ENCODE peak calls at places on chromosomes 4 and X, in seven cellular contexts. One of them, this sample, is unnamed.

GRCh38 chr4:17817027-17817426 is 6.2 kb downstream of the NCAPG start:
- DNase-seq in CD8-positive, alpha-beta memory T cell: no peak
- DNase-seq in breast epithelium: no peak
- DNase-seq in mesendoderm: peak; percentile 53
- DNase-seq in cardiac muscle cell: peak; percentile 88
- DNase-seq in effector memory CD4-positive, alpha-beta T cell: no peak
- DNase-seq in ascending aorta: no peak
- DNase-seq in this sample: peak; percentile 45

GRCh38 chr4:7680731-7681130 is 246.0 kb upstream of the PSAPL1 start:
- DNase-seq in CD8-positive, alpha-beta memory T cell: peak; percentile 10
- DNase-seq in breast epithelium: no peak
- DNase-seq in mesendoderm: no peak
- DNase-seq in cardiac muscle cell: no peak
- DNase-seq in effector memory CD4-positive, alpha-beta T cell: no peak
- DNase-seq in ascending aorta: no peak
- DNase-seq in this sample: no peak

GRCh38 chrX:6225307-6226052 is 3.2 kb downstream of the NLGN4X start:
- DNase-seq in CD8-positive, alpha-beta memory T cell: no peak
- DNase-seq in breast epithelium: no peak
- DNase-seq in mesendoderm: peak; percentile 21
- DNase-seq in cardiac muscle cell: no peak
- DNase-seq in effector memory CD4-positive, alpha-beta T cell: no peak
- DNase-seq in ascending aorta: no peak
- DNase-seq in this sample: peak; percentile 26

GRCh38 chr4:99947190-99947578 is 766 bp upstream of the DNAJB14 start:
- DNase-seq in CD8-positive, alpha-beta memory T cell: no peak
- DNase-seq in breast epithelium: no peak
- DNase-seq in mesendoderm: no peak
- DNase-seq in cardiac muscle cell: no peak
- DNase-seq in effector memory CD4-positive, alpha-beta T cell: no peak
- DNase-seq in ascending aorta: no peak
- DNase-seq in this sample: no peak

GRCh38 chr4:54543088-54543795 is 114.5 kb upstream of the KIT start:
- DNase-seq in CD8-positive, alpha-beta memory T cell: no peak
- DNase-seq in breast epithelium: no peak
- DNase-seq in mesendoderm: no peak
- DNase-seq in cardiac muscle cell: peak; percentile 44
- DNase-seq in effector memory CD4-positive, alpha-beta T cell: no peak
- DNase-seq in ascending aorta: no peak
- DNase-seq in this sample: no peak

GRCh38 chr4:38860788-38861424 is 4.3 kb upstream of the TLR6 start:
- DNase-seq in CD8-positive, alpha-beta memory T cell: peak; percentile 68
- DNase-seq in breast epithelium: no peak
- DNase-seq in mesendoderm: peak; percentile 80
- DNase-seq in cardiac muscle cell: peak; percentile 59
- DNase-seq in effector memory CD4-positive, alpha-beta T cell: peak; percentile 23
- DNase-seq in ascending aorta: no peak
- DNase-seq in this sample: peak; percentile 89

GRCh38 chrX:125436855-125437254 is 117.2 kb downstream of the TEX13C start:
- DNase-seq in CD8-positive, alpha-beta memory T cell: no peak
- DNase-seq in breast epithelium: no peak
- DNase-seq in mesendoderm: peak; percentile 40
- DNase-seq in cardiac muscle cell: peak; percentile 0
- DNase-seq in effector memory CD4-positive, alpha-beta T cell: no peak
- DNase-seq in ascending aorta: no peak
- DNase-seq in this sample: peak; percentile 47

GRCh38 chr4:8765084-8765483 is 106.6 kb downstream of the HMX1 start:
- DNase-seq in CD8-positive, alpha-beta memory T cell: peak; percentile 14
- DNase-seq in breast epithelium: no peak
- DNase-seq in mesendoderm: no peak
- DNase-seq in cardiac muscle cell: no peak
- DNase-seq in effector memory CD4-positive, alpha-beta T cell: no peak
- DNase-seq in ascending aorta: no peak
- DNase-seq in this sample: no peak

GRCh38 chr4:133130171-133130570 is 18.9 kb upstream of the PCDH10 start:
- DNase-seq in CD8-positive, alpha-beta memory T cell: no peak
- DNase-seq in breast epithelium: no peak
- DNase-seq in mesendoderm: peak; percentile 50
- DNase-seq in cardiac muscle cell: peak; percentile 61
- DNase-seq in effector memory CD4-positive, alpha-beta T cell: no peak
- DNase-seq in ascending aorta: no peak
- DNase-seq in this sample: no peak

GRCh38 chr4:38664704-38665401 is 854 bp downstream of the KLF3 start:
- DNase-seq in CD8-positive, alpha-beta memory T cell: peak; percentile 62
- DNase-seq in breast epithelium: peak; percentile 47
- DNase-seq in mesendoderm: peak; percentile 87
- DNase-seq in cardiac muscle cell: peak; percentile 66
- DNase-seq in effector memory CD4-positive, alpha-beta T cell: no peak
- DNase-seq in ascending aorta: peak; percentile 80
- DNase-seq in this sample: peak; percentile 88

GRCh38 chr4:153421980-153422379 is 44.2 kb upstream of the TMEM131L start:
- DNase-seq in CD8-positive, alpha-beta memory T cell: no peak
- DNase-seq in breast epithelium: no peak
- DNase-seq in mesendoderm: no peak
- DNase-seq in cardiac muscle cell: no peak
- DNase-seq in effector memory CD4-positive, alpha-beta T cell: no peak
- DNase-seq in ascending aorta: no peak
- DNase-seq in this sample: no peak

GRCh38 chr4:54085284-54085683 is 14.7 kb upstream of the GSX2 start:
- DNase-seq in CD8-positive, alpha-beta memory T cell: no peak
- DNase-seq in breast epithelium: peak; percentile 61
- DNase-seq in mesendoderm: no peak
- DNase-seq in cardiac muscle cell: peak; percentile 80
- DNase-seq in effector memory CD4-positive, alpha-beta T cell: no peak
- DNase-seq in ascending aorta: no peak
- DNase-seq in this sample: no peak

GRCh38 chr4:139907001-139907809 is 241.6 kb downstream of the MGST2 start:
- DNase-seq in CD8-positive, alpha-beta memory T cell: no peak
- DNase-seq in breast epithelium: no peak
- DNase-seq in mesendoderm: no peak
- DNase-seq in cardiac muscle cell: no peak
- DNase-seq in effector memory CD4-positive, alpha-beta T cell: no peak
- DNase-seq in ascending aorta: no peak
- DNase-seq in this sample: no peak

GRCh38 chrX:41412261-41413167 is 34.6 kb upstream of the NYX start:
- DNase-seq in CD8-positive, alpha-beta memory T cell: no peak
- DNase-seq in breast epithelium: no peak
- DNase-seq in mesendoderm: no peak
- DNase-seq in cardiac muscle cell: no peak
- DNase-seq in effector memory CD4-positive, alpha-beta T cell: no peak
- DNase-seq in ascending aorta: no peak
- DNase-seq in this sample: no peak

GRCh38 chrX:37921758-37922157 is 74.4 kb upstream of the DYNLT3 start:
- DNase-seq in CD8-positive, alpha-beta memory T cell: no peak
- DNase-seq in breast epithelium: no peak
- DNase-seq in mesendoderm: no peak
- DNase-seq in cardiac muscle cell: no peak
- DNase-seq in effector memory CD4-positive, alpha-beta T cell: no peak
- DNase-seq in ascending aorta: no peak
- DNase-seq in this sample: no peak

GRCh38 chr4:98710831-98711230 is 52.4 kb upstream of the TSPAN5 start:
- DNase-seq in CD8-positive, alpha-beta memory T cell: no peak
- DNase-seq in breast epithelium: no peak
- DNase-seq in mesendoderm: peak; percentile 45
- DNase-seq in cardiac muscle cell: peak; percentile 22
- DNase-seq in effector memory CD4-positive, alpha-beta T cell: no peak
- DNase-seq in ascending aorta: no peak
- DNase-seq in this sample: no peak

GRCh38 chrX:24298191-24298590 is 15.7 kb downstream of the SUPT20HL2 start:
- DNase-seq in CD8-positive, alpha-beta memory T cell: no peak
- DNase-seq in breast epithelium: no peak
- DNase-seq in mesendoderm: no peak
- DNase-seq in cardiac muscle cell: no peak
- DNase-seq in effector memory CD4-positive, alpha-beta T cell: no peak
- DNase-seq in ascending aorta: no peak
- DNase-seq in this sample: peak; percentile 53

GRCh38 chr4:10694151-10694825 is 9.7 kb upstream of the CLNK start:
- DNase-seq in CD8-positive, alpha-beta memory T cell: no peak
- DNase-seq in breast epithelium: no peak
- DNase-seq in mesendoderm: no peak
- DNase-seq in cardiac muscle cell: no peak
- DNase-seq in effector memory CD4-positive, alpha-beta T cell: no peak
- DNase-seq in ascending aorta: no peak
- DNase-seq in this sample: no peak

GRCh38 chr4:153207027-153207426 is 2.8 kb downstream of the TRIM2 start:
- DNase-seq in CD8-positive, alpha-beta memory T cell: no peak
- DNase-seq in breast epithelium: no peak
- DNase-seq in mesendoderm: peak; percentile 82
- DNase-seq in cardiac muscle cell: no peak
- DNase-seq in effector memory CD4-positive, alpha-beta T cell: no peak
- DNase-seq in ascending aorta: no peak
- DNase-seq in this sample: no peak

GRCh38 chrX:55522577-55523254 is 33.1 kb upstream of the USP51 start:
- DNase-seq in CD8-positive, alpha-beta memory T cell: no peak
- DNase-seq in breast epithelium: no peak
- DNase-seq in mesendoderm: no peak
- DNase-seq in cardiac muscle cell: no peak
- DNase-seq in effector memory CD4-positive, alpha-beta T cell: no peak
- DNase-seq in ascending aorta: no peak
- DNase-seq in this sample: no peak

GRCh38 chrX:10636337-10636736 is 16.0 kb upstream of the MID1 start:
- DNase-seq in CD8-positive, alpha-beta memory T cell: no peak
- DNase-seq in breast epithelium: no peak
- DNase-seq in mesendoderm: peak; percentile 71
- DNase-seq in cardiac muscle cell: peak; percentile 78
- DNase-seq in effector memory CD4-positive, alpha-beta T cell: no peak
- DNase-seq in ascending aorta: no peak
- DNase-seq in this sample: peak; percentile 55

GRCh38 chr4:107734120-107734519 is 14.1 kb upstream of the PAPSS1 start:
- DNase-seq in CD8-positive, alpha-beta memory T cell: no peak
- DNase-seq in breast epithelium: no peak
- DNase-seq in mesendoderm: peak; percentile 76
- DNase-seq in cardiac muscle cell: peak; percentile 31
- DNase-seq in effector memory CD4-positive, alpha-beta T cell: no peak
- DNase-seq in ascending aorta: no peak
- DNase-seq in this sample: peak; percentile 74

GRCh38 chr4:74111990-74112389 is 13.0 kb upstream of the CXCL2 start:
- DNase-seq in CD8-positive, alpha-beta memory T cell: no peak
- DNase-seq in breast epithelium: peak; percentile 72
- DNase-seq in mesendoderm: peak; percentile 48
- DNase-seq in cardiac muscle cell: peak; percentile 68
- DNase-seq in effector memory CD4-positive, alpha-beta T cell: no peak
- DNase-seq in ascending aorta: peak; percentile 84
- DNase-seq in this sample: peak; percentile 15

GRCh38 chr4:74117024-74117534 is 18.1 kb upstream of the CXCL2 start:
- DNase-seq in CD8-positive, alpha-beta memory T cell: no peak
- DNase-seq in breast epithelium: peak; percentile 85
- DNase-seq in mesendoderm: peak; percentile 78
- DNase-seq in cardiac muscle cell: peak; percentile 97
- DNase-seq in effector memory CD4-positive, alpha-beta T cell: no peak
- DNase-seq in ascending aorta: peak; percentile 86
- DNase-seq in this sample: no peak

GRCh38 chr4:74112399-74113090 is 13.6 kb upstream of the CXCL2 start:
- DNase-seq in CD8-positive, alpha-beta memory T cell: no peak
- DNase-seq in breast epithelium: peak; percentile 54
- DNase-seq in mesendoderm: no peak
- DNase-seq in cardiac muscle cell: peak; percentile 30
- DNase-seq in effector memory CD4-positive, alpha-beta T cell: no peak
- DNase-seq in ascending aorta: no peak
- DNase-seq in this sample: no peak

GRCh38 chr4:74111576-74111975 is 12.6 kb upstream of the CXCL2 start:
- DNase-seq in CD8-positive, alpha-beta memory T cell: no peak
- DNase-seq in breast epithelium: no peak
- DNase-seq in mesendoderm: no peak
- DNase-seq in cardiac muscle cell: no peak
- DNase-seq in effector memory CD4-positive, alpha-beta T cell: no peak
- DNase-seq in ascending aorta: no peak
- DNase-seq in this sample: no peak

GRCh38 chr4:74114234-74114633 is 15.2 kb upstream of the CXCL2 start:
- DNase-seq in CD8-positive, alpha-beta memory T cell: no peak
- DNase-seq in breast epithelium: peak; percentile 54
- DNase-seq in mesendoderm: no peak
- DNase-seq in cardiac muscle cell: peak; percentile 43
- DNase-seq in effector memory CD4-positive, alpha-beta T cell: no peak
- DNase-seq in ascending aorta: no peak
- DNase-seq in this sample: no peak
- H3K4me1 ChIP-seq in CD8-positive, alpha-beta memory T cell: no peaks in the 10 kb centered on the region
- H3K4me1 ChIP-seq in breast epithelium: peaks cover under 1% of the 10 kb centered on the region
- H3K4me1 ChIP-seq in mesendoderm: peaks cover 4% of the 10 kb centered on the region
- H3K4me1 ChIP-seq in cardiac muscle cell: no peaks in the 10 kb centered on the region
- H3K4me1 ChIP-seq in effector memory CD4-positive, alpha-beta T cell: no peaks in the 10 kb centered on the region
- H3K4me1 ChIP-seq in ascending aorta: peaks cover 10% of the 10 kb centered on the region
- H3K4me1 ChIP-seq in this sample: no peaks in the 10 kb centered on the region

GRCh38 chr4:106002979-106003378 is 107.7 kb downstream of the NPNT start:
- DNase-seq in CD8-positive, alpha-beta memory T cell: no peak
- DNase-seq in breast epithelium: no peak
- DNase-seq in mesendoderm: no peak
- DNase-seq in cardiac muscle cell: no peak
- DNase-seq in effector memory CD4-positive, alpha-beta T cell: no peak
- DNase-seq in ascending aorta: no peak
- DNase-seq in this sample: no peak
- H3K27me3 ChIP-seq in CD8-positive, alpha-beta memory T cell: no peaks in the 10 kb centered on the region
- H3K27me3 ChIP-seq in breast epithelium: no peaks in the 10 kb centered on the region
- H3K27me3 ChIP-seq in mesendoderm: no peaks in the 10 kb centered on the region
- H3K27me3 ChIP-seq in cardiac muscle cell: no peaks in the 10 kb centered on the region
- H3K27me3 ChIP-seq in effector memory CD4-positive, alpha-beta T cell: no peaks in the 10 kb centered on the region
- H3K27me3 ChIP-seq in ascending aorta: no peaks in the 10 kb centered on the region
- H3K27me3 ChIP-seq in this sample: no peaks in the 10 kb centered on the region

GRCh38 chrX:18353931-18354368 is 538 bp downstream of the SCML2 start:
- DNase-seq in CD8-positive, alpha-beta memory T cell: no peak
- DNase-seq in breast epithelium: no peak
- DNase-seq in mesendoderm: peak; percentile 52
- DNase-seq in cardiac muscle cell: no peak
- DNase-seq in effector memory CD4-positive, alpha-beta T cell: no peak
- DNase-seq in ascending aorta: no peak
- DNase-seq in this sample: peak; percentile 70

GRCh38 chrX:18354369-18355329 is at the start of gene SCML2:
- DNase-seq in CD8-positive, alpha-beta memory T cell: peak; percentile 46
- DNase-seq in breast epithelium: no peak
- DNase-seq in mesendoderm: peak; percentile 39
- DNase-seq in cardiac muscle cell: peak; percentile 38
- DNase-seq in effector memory CD4-positive, alpha-beta T cell: no peak
- DNase-seq in ascending aorta: no peak
- DNase-seq in this sample: peak; percentile 71

GRCh38 chrX:18348047-18348446 is 6.4 kb downstream of the SCML2 start:
- DNase-seq in CD8-positive, alpha-beta memory T cell: no peak
- DNase-seq in breast epithelium: no peak
- DNase-seq in mesendoderm: peak; percentile 2
- DNase-seq in cardiac muscle cell: no peak
- DNase-seq in effector memory CD4-positive, alpha-beta T cell: no peak
- DNase-seq in ascending aorta: no peak
- DNase-seq in this sample: no peak

DNA sequence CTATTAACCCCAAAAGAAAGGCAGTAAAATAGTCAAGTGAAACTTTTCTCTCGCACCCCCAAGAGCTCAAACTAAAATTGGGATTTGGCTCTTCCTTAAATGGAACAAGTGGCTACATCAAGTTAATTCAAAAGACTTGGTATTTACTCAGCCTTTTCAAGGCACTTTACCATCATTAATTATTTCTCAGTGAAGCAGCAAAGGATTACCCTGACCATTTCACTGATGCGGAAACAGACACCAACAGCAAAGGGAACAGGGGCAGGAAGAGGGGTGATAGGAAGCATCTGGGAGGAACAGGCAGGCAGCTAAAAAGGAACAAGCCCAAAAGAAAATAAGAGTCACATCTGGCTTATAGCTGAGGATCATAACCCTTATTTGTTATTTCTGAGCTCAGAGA is 2.7 kb downstream of the SCML2 start:
- DNase-seq in CD8-positive, alpha-beta memory T cell: no peak
- DNase-seq in breast epithelium: no peak
- DNase-seq in mesendoderm: no peak
- DNase-seq in cardiac muscle cell: no peak
- DNase-seq in effector memory CD4-positive, alpha-beta T cell: no peak
- DNase-seq in ascending aorta: no peak
- DNase-seq in this sample: peak; percentile 31
- H3K4me3 ChIP-seq in CD8-positive, alpha-beta memory T cell: no peak overlapping the region
- H3K4me3 ChIP-seq in breast epithelium: no peak overlapping the region
- H3K4me3 ChIP-seq in mesendoderm: no peak overlapping the region
- H3K4me3 ChIP-seq in cardiac muscle cell: no peak overlapping the region
- H3K4me3 ChIP-seq in effector memory CD4-positive, alpha-beta T cell: no peak overlapping the region
- H3K4me3 ChIP-seq in ascending aorta: no peak overlapping the region
- H3K4me3 ChIP-seq in this sample: no peak overlapping the region

GRCh38 chr4:41178372-41179085 is 35.8 kb downstream of the APBB2 start:
- DNase-seq in CD8-positive, alpha-beta memory T cell: no peak
- DNase-seq in breast epithelium: no peak
- DNase-seq in mesendoderm: no peak
- DNase-seq in cardiac muscle cell: peak; percentile 95
- DNase-seq in effector memory CD4-positive, alpha-beta T cell: no peak
- DNase-seq in ascending aorta: no peak
- DNase-seq in this sample: no peak
- H3K4me1 ChIP-seq in CD8-positive, alpha-beta memory T cell: no peaks in the 10 kb centered on the region
- H3K4me1 ChIP-seq in breast epithelium: peaks cover 5% of the 10 kb centered on the region
- H3K4me1 ChIP-seq in mesendoderm: no peaks in the 10 kb centered on the region
- H3K4me1 ChIP-seq in cardiac muscle cell: no peaks in the 10 kb centered on the region
- H3K4me1 ChIP-seq in effector memory CD4-positive, alpha-beta T cell: no peaks in the 10 kb centered on the region
- H3K4me1 ChIP-seq in ascending aorta: peaks cover 10% of the 10 kb centered on the region
- H3K4me1 ChIP-seq in this sample: no peaks in the 10 kb centered on the region

This sample was measured in neural progenitor cell.